ENCODE peak calls at places on chromosomes 2 and 18, in five cellular contexts. One of them, this sample, is unnamed. For H3K27me3, H3K4me1 and H3K36me3, the result is how much of the 10 kb centered on the place peaks cover.

GRCh38 chr2:120821446-120822160 is 85.9 kb downstream of the GLI2 start:
- DNase-seq in A673: no peak
- DNase-seq in endodermal cell: no peak
- DNase-seq in tibial artery: peak
- DNase-seq in CD4-positive, CD25-positive, alpha-beta regulatory T cell: no peak
- DNase-seq in this sample: no peak

GRCh38 chr2:158211516-158211915 is 109.8 kb downstream of the UPP2 start:
- DNase-seq in A673: no peak
- DNase-seq in CD4-positive, CD25-positive, alpha-beta regulatory T cell: no peak
- DNase-seq in endodermal cell: no peak
- DNase-seq in tibial artery: no peak
- DNase-seq in this sample: no peak

GRCh38 chr2:175169191-175169590 is 1.2 kb upstream of the ATF2 start:
- DNase-seq in tibial artery: no peak
- DNase-seq in endodermal cell: no peak
- DNase-seq in CD4-positive, CD25-positive, alpha-beta regulatory T cell: no peak
- DNase-seq in A673: no peak
- DNase-seq in this sample: no peak

GRCh38 chr2:106147159-106147558 is 46.9 kb downstream of the UXS1 start:
- DNase-seq in endodermal cell: no peak
- DNase-seq in CD4-positive, CD25-positive, alpha-beta regulatory T cell: no peak
- DNase-seq in A673: no peak
- DNase-seq in tibial artery: no peak
- DNase-seq in this sample: no peak

GRCh38 chr2:65056215-65056989 is at the start of gene CEP68:
- DNase-seq in tibial artery: peak
- DNase-seq in endodermal cell: peak
- DNase-seq in CD4-positive, CD25-positive, alpha-beta regulatory T cell: peak
- DNase-seq in A673: peak
- DNase-seq in this sample: peak

GRCh38 chr2:28639836-28640235 is 111.8 kb upstream of the PPP1CB start:
- DNase-seq in A673: no peak
- DNase-seq in endodermal cell: no peak
- DNase-seq in tibial artery: no peak
- DNase-seq in CD4-positive, CD25-positive, alpha-beta regulatory T cell: no peak
- DNase-seq in this sample: no peak

GRCh38 chr18:75111673-75112485 is 97.1 kb downstream of the PTGR3 start:
- DNase-seq in CD4-positive, CD25-positive, alpha-beta regulatory T cell: no peak
- DNase-seq in A673: no peak
- DNase-seq in tibial artery: no peak
- DNase-seq in endodermal cell: no peak
- DNase-seq in this sample: no peak

GRCh38 chr2:124995185-124995912 is 970.3 kb downstream of the CNTNAP5 start:
- DNase-seq in tibial artery: no peak
- DNase-seq in CD4-positive, CD25-positive, alpha-beta regulatory T cell: no peak
- DNase-seq in A673: no peak
- DNase-seq in endodermal cell: no peak
- DNase-seq in this sample: no peak

GRCh38 chr18:5918196-5918595 is 22.9 kb upstream of the TMEM200C start:
- DNase-seq in CD4-positive, CD25-positive, alpha-beta regulatory T cell: no peak
- DNase-seq in tibial artery: no peak
- DNase-seq in A673: no peak
- DNase-seq in endodermal cell: no peak
- DNase-seq in this sample: no peak

GRCh38 chr18:14919666-14920065 is 171.7 kb downstream of the ANKRD30B start:
- DNase-seq in endodermal cell: no peak
- DNase-seq in A673: no peak
- DNase-seq in CD4-positive, CD25-positive, alpha-beta regulatory T cell: no peak
- DNase-seq in tibial artery: no peak
- DNase-seq in this sample: no peak

GRCh38 chr2:69789129-69789528 is 40.3 kb upstream of the GMCL1 start:
- DNase-seq in endodermal cell: peak
- DNase-seq in tibial artery: no peak
- DNase-seq in A673: peak
- DNase-seq in CD4-positive, CD25-positive, alpha-beta regulatory T cell: no peak
- DNase-seq in this sample: no peak

GRCh38 chr18:27824275-27824674 is 352.7 kb downstream of the CDH2 start:
- DNase-seq in CD4-positive, CD25-positive, alpha-beta regulatory T cell: no peak
- DNase-seq in tibial artery: no peak
- DNase-seq in endodermal cell: no peak
- DNase-seq in A673: no peak
- DNase-seq in this sample: no peak

GRCh38 chr2:98598781-98599428 is 9.4 kb downstream of the COA5 start:
- DNase-seq in tibial artery: no peak
- DNase-seq in CD4-positive, CD25-positive, alpha-beta regulatory T cell: no peak
- DNase-seq in endodermal cell: no peak
- DNase-seq in A673: no peak
- DNase-seq in this sample: no peak

GRCh38 chr2:218834685-218835084 is 3.1 kb upstream of the PRKAG3 start:
- DNase-seq in tibial artery: peak
- DNase-seq in endodermal cell: no peak
- DNase-seq in A673: no peak
- DNase-seq in CD4-positive, CD25-positive, alpha-beta regulatory T cell: no peak
- DNase-seq in this sample: no peak

GRCh38 chr2:172823451-172823850 is 87.8 kb downstream of the RAPGEF4 start:
- DNase-seq in tibial artery: no peak
- DNase-seq in endodermal cell: no peak
- DNase-seq in CD4-positive, CD25-positive, alpha-beta regulatory T cell: no peak
- DNase-seq in A673: no peak
- DNase-seq in this sample: no peak

DNA sequence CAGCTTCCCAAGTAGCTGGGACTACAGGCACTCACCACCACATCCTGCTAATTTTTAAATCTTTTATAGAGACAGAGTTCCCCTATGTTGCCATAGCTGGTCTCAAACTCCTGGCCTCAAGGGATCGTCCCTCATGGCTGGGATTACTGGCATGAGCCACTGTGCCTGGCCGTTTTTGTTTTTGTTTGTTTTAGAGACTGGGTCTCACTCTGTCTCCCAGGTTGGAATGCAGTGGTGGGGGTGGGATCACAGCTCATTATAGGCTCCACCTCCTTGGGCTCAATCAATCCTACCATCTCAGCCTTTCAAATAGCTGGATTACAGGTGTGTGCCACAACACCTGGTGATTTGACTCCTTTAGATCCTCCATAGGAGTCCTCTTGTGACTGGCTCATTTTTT is 19.5 kb upstream of the ZDBF2 start:
- DNase-seq in tibial artery: no peak
- DNase-seq in A673: no peak
- DNase-seq in CD4-positive, CD25-positive, alpha-beta regulatory T cell: no peak
- DNase-seq in endodermal cell: peak
- DNase-seq in this sample: no peak
- H3K27me3 ChIP-seq in tibial artery: under half
- H3K27me3 ChIP-seq in A673: half or more
- H3K27me3 ChIP-seq in CD4-positive, CD25-positive, alpha-beta regulatory T cell: under half
- H3K27me3 ChIP-seq in endodermal cell: under half
- H3K27me3 ChIP-seq in this sample: under half

GRCh38 chr2:11122380-11122779 is 32.9 kb upstream of the SLC66A3 start:
- DNase-seq in tibial artery: no peak
- DNase-seq in CD4-positive, CD25-positive, alpha-beta regulatory T cell: no peak
- DNase-seq in endodermal cell: no peak
- DNase-seq in A673: no peak
- DNase-seq in this sample: no peak

GRCh38 chr2:11121823-11122155 is 33.5 kb upstream of the SLC66A3 start:
- DNase-seq in tibial artery: no peak
- DNase-seq in A673: no peak
- DNase-seq in CD4-positive, CD25-positive, alpha-beta regulatory T cell: no peak
- DNase-seq in endodermal cell: no peak
- DNase-seq in this sample: no peak

GRCh38 chr2:11123856-11124759 is 31.2 kb upstream of the SLC66A3 start:
- DNase-seq in endodermal cell: peak
- DNase-seq in tibial artery: no peak
- DNase-seq in A673: peak
- DNase-seq in CD4-positive, CD25-positive, alpha-beta regulatory T cell: peak
- DNase-seq in this sample: peak

GRCh38 chr2:11123001-11123809 is 32.1 kb upstream of the SLC66A3 start:
- DNase-seq in tibial artery: no peak
- DNase-seq in endodermal cell: peak
- DNase-seq in CD4-positive, CD25-positive, alpha-beta regulatory T cell: no peak
- DNase-seq in A673: no peak
- DNase-seq in this sample: no peak

DNA sequence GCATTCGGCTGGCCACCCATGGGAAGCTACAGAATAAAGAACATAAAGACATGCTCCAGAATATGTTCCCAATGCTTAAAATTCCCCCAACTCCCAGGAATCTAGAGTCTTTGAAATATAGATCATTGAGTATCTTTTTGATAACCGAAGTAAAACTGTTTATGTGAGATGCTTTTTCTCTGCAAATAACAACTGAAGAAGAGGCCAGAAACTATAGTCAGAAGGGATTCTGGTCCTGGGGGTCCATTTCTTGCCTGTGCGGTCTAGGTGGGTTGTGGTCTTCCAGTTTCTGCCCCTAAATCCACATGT is 30.6 kb upstream of the SLC66A3 start:
- DNase-seq in CD4-positive, CD25-positive, alpha-beta regulatory T cell: no peak
- DNase-seq in tibial artery: no peak
- DNase-seq in A673: no peak
- DNase-seq in endodermal cell: peak
- DNase-seq in this sample: no peak
- H3K4me1 ChIP-seq in CD4-positive, CD25-positive, alpha-beta regulatory T cell: under half
- H3K4me1 ChIP-seq in tibial artery: under half
- H3K4me1 ChIP-seq in A673: under half
- H3K4me1 ChIP-seq in endodermal cell: under half
- H3K4me1 ChIP-seq in this sample: under half

DNA sequence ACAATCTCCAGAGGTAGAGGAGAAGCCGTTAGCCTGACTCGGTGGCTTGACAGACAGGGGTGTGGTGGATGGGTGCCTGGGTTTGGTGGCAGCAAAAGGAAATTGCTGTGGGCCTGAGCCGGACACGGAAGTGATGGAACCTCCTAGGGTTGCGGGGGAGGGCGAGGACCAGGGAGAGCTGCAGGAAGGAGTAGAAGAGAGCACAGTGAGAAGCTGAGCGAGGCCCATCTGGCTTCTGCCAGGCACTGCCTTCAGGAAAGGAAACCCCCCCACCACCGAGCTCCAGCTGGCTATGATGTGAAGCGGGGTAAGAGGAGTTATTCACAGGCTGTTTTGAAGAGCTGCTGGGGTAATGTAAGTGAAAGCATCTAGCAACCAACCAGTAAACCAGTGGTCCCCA is 134.6 kb downstream of the TSN start:
- DNase-seq in tibial artery: no peak
- DNase-seq in A673: no peak
- DNase-seq in CD4-positive, CD25-positive, alpha-beta regulatory T cell: no peak
- DNase-seq in endodermal cell: no peak
- DNase-seq in this sample: no peak
- H3K36me3 ChIP-seq in tibial artery: under half
- H3K36me3 ChIP-seq in A673: under half
- H3K36me3 ChIP-seq in CD4-positive, CD25-positive, alpha-beta regulatory T cell: under half
- H3K36me3 ChIP-seq in endodermal cell: under half
- H3K36me3 ChIP-seq in this sample: under half

GRCh38 chr2:74514368-74515270 is at the start of gene TLX2:
- DNase-seq in CD4-positive, CD25-positive, alpha-beta regulatory T cell: no peak
- DNase-seq in endodermal cell: peak
- DNase-seq in A673: peak
- DNase-seq in tibial artery: no peak
- DNase-seq in this sample: no peak
- H3K27me3 ChIP-seq in CD4-positive, CD25-positive, alpha-beta regulatory T cell: under half
- H3K27me3 ChIP-seq in endodermal cell: half or more
- H3K27me3 ChIP-seq in A673: half or more
- H3K27me3 ChIP-seq in tibial artery: under half
- H3K27me3 ChIP-seq in this sample: under half